ENCODE peak calls at places on chromosome 13, in ten cellular contexts. U, K, L, C, T, H, W, P, B and I are unnamed samples.
A peak's percentile ranks its signal among the peaks of the same experiment; 100 is the strongest.

GRCh38 chr13:83048419-83048818 is 833.9 kb downstream of the SLITRK1 start:
- DNase-seq in U (no peak), K (no peak), L (peak; percentile 9), C (no peak), T (no peak), H (no peak), W (no peak), P (peak; percentile 17), B (no peak), I (no peak)

GRCh38 chr13:101487046-101487830 is 34.8 kb downstream of the ITGBL1 start:
- DNase-seq in U (no peak), K (no peak), L (no peak), C (no peak), T (no peak), H (no peak), W (no peak), P (no peak), B (no peak), I (no peak)

GRCh38 chr13:100589178-100589725 is 663 bp upstream of the GGACT start:
- DNase-seq in U (no peak), K (no peak), L (no peak), C (no peak), T (no peak), H (no peak), W (no peak), P (no peak), B (no peak), I (no peak)

GRCh38 chr13:53105881-53106280 is 77.3 kb downstream of the OLFM4 start:
- DNase-seq in U (no peak), K (no peak), L (no peak), C (no peak), T (no peak), H (no peak), W (no peak), P (no peak), B (no peak), I (no peak)

GRCh38 chr13:79780240-79780639 is 299.3 kb downstream of the NDFIP2 start:
- DNase-seq in U (no peak), K (no peak), L (no peak), C (no peak), T (no peak), H (peak; percentile 3), W (no peak), P (peak; percentile 45), B (no peak), I (no peak)

GRCh38 chr13:33138441-33138840 is 122.2 kb downstream of the KL start:
- DNase-seq in U (no peak), K (no peak), L (no peak), C (no peak), T (no peak), H (peak; percentile 76), W (no peak), P (no peak), B (no peak), I (no peak)

GRCh38 chr13:45995245-45995644 is 57.3 kb downstream of the ZC3H13 start:
- DNase-seq in U (no peak), K (no peak), L (no peak), C (no peak), T (no peak), H (no peak), W (no peak), P (no peak), B (no peak), I (no peak)

GRCh38 chr13:47000166-47000565 is 103.3 kb upstream of the HTR2A start:
- DNase-seq in U (no peak), K (no peak), L (no peak), C (no peak), T (no peak), H (no peak), W (no peak), P (peak; percentile 56), B (no peak), I (no peak)

GRCh38 chr13:97631158-97631557 is 197.2 kb downstream of the RAP2A start:
- DNase-seq in U (no peak), K (no peak), L (no peak), C (no peak), T (no peak), H (no peak), W (no peak), P (no peak), B (peak; percentile 76), I (no peak)

GRCh38 chr13:27919299-27919933 is 384 bp upstream of the PDX1 start:
- DNase-seq in U (no peak), K (no peak), L (no peak), C (no peak), T (peak; percentile 53), H (no peak), W (no peak), P (no peak), B (no peak), I (no peak)

GRCh38 chr13:74006666-74007065 is 127.5 kb downstream of the KLF12 start:
- DNase-seq in U (no peak), K (no peak), L (no peak), C (no peak), T (no peak), H (no peak), W (no peak), P (no peak), B (no peak), I (no peak)

GRCh38 chr13:80305737-80306136 is 35.2 kb downstream of the SPRY2 start:
- DNase-seq in U (no peak), K (no peak), L (peak; percentile 3), C (no peak), T (no peak), H (no peak), W (no peak), P (no peak), B (no peak), I (no peak)

GRCh38 chr13:94305934-94306333 is 173.5 kb downstream of the DCT start:
- DNase-seq in U (no peak), K (no peak), L (no peak), C (no peak), T (no peak), H (no peak), W (no peak), P (peak; percentile 39), B (no peak), I (no peak)

GRCh38 chr13:101242720-101243119 is 173.6 kb downstream of the NALCN start:
- DNase-seq in U (no peak), K (no peak), L (no peak), C (no peak), T (no peak), H (no peak), W (no peak), P (peak; percentile 30), B (no peak), I (no peak)

GRCh38 chr13:113545455-113545930 is 39.1 kb upstream of the TFDP1 start:
- DNase-seq in U (no peak), K (no peak), L (peak; percentile 16), C (no peak), T (no peak), H (no peak), W (no peak), P (peak; percentile 37), B (no peak), I (peak; percentile 29)

GRCh38 chr13:60613080-60613479 is 216.1 kb downstream of the TDRD3 start:
- DNase-seq in U (no peak), K (no peak), L (no peak), C (no peak), T (no peak), H (no peak), W (no peak), P (no peak), B (no peak), I (no peak)

GRCh38 chr13:95714142-95714832 is 37.3 kb downstream of the DNAJC3 start:
- DNase-seq in U (no peak), K (no peak), L (peak; percentile 73), C (no peak), T (peak; percentile 65), H (no peak), W (no peak), P (peak; percentile 83), B (no peak), I (no peak)

GRCh38 chr13:103187621-103188020 is 121.4 kb upstream of the SLC10A2 start:
- DNase-seq in U (no peak), K (no peak), L (peak; percentile 4), C (no peak), T (no peak), H (peak; percentile 19), W (no peak), P (no peak), B (no peak), I (no peak)
- H3K4me1 ChIP-seq in U (no peaks in the 10 kb centered on the region), K (no peaks in the 10 kb centered on the region), L (peaks cover 33% of the 10 kb centered on the region), C (no peaks in the 10 kb centered on the region), T (no peaks in the 10 kb centered on the region), H (no peaks in the 10 kb centered on the region), W (no peaks in the 10 kb centered on the region), P (no peaks in the 10 kb centered on the region), B (peaks cover 2% of the 10 kb centered on the region), I (no peaks in the 10 kb centered on the region)

DNA sequence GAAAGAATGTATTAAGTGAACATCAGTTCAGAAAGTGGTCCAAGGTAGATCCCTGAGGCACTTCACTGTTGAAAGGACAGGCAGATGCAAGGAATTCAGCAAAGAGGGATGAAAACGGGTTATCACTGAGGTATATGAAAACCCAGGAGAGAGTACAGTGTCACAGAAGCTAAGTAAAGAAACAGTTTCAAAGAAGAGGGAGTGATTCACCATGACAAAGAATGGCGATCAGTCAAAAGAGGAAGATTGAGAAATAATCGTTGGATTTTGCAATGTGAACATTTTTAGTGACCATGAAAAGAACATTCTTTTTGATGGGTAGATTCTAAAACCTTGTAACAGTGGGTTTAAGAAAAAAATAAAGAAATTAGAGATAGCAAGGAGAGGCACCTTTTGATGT is 99.3 kb downstream of the EPSTI1 start:
- DNase-seq in U (no peak), K (no peak), L (peak; percentile 64), C (no peak), T (no peak), H (no peak), W (no peak), P (no peak), B (no peak), I (no peak)
- H3K27ac ChIP-seq in U (no peak overlapping the region), K (no peak overlapping the region), L (no peak overlapping the region), C (no peak overlapping the region), T (peak overlapping the region; percentile 61), H (no peak overlapping the region), W (peak overlapping the region; percentile 44), P (no peak overlapping the region), B (no peak overlapping the region), I (no peak overlapping the region)

GRCh38 chr13:25729201-25729600 is 322.6 kb downstream of the SHISA2 start:
- DNase-seq in U (no peak), K (no peak), L (no peak), C (no peak), T (no peak), H (no peak), W (no peak), P (no peak), B (no peak), I (no peak)
- H3K4me1 ChIP-seq in U (no peaks in the 10 kb centered on the region), K (no peaks in the 10 kb centered on the region), L (no peaks in the 10 kb centered on the region), C (no peaks in the 10 kb centered on the region), T (no peaks in the 10 kb centered on the region), H (no peaks in the 10 kb centered on the region), W (no peaks in the 10 kb centered on the region), P (no peaks in the 10 kb centered on the region), B (no peaks in the 10 kb centered on the region), I (no peaks in the 10 kb centered on the region)

GRCh38 chr13:72932250-72932649 is 126.6 kb upstream of the KLF5 start:
- DNase-seq in U (no peak), K (no peak), L (no peak), C (no peak), T (no peak), H (no peak), W (no peak), P (no peak), B (no peak), I (no peak)

DNA sequence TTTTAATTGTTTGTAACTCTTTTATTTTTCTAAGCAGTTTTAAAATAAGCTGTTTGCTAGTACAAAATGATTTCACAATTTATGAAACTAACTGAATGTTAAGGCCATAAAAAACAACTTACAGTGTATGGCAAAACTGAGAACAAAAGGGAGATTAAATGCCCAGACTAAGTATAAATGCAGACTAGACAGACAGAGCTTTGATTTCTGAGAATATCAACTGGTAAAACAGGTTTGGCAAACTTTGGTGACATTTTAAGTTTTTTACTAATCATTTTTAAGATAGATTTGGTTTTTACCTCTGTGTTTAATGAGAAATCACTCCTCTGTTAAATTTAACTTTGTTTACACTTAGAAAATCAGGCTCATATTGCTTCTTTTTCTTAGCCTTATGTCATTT is 127.5 kb upstream of the KLF5 start:
- DNase-seq in U (no peak), K (no peak), L (no peak), C (no peak), T (no peak), H (no peak), W (no peak), P (no peak), B (no peak), I (no peak)
- H3K27ac ChIP-seq in U (no peak overlapping the region), K (no peak overlapping the region), L (no peak overlapping the region), C (no peak overlapping the region), T (no peak overlapping the region), H (peak overlapping the region; percentile 37), W (no peak overlapping the region), P (no peak overlapping the region), B (no peak overlapping the region), I (no peak overlapping the region)